ENCODE peak calls at places on chromosome 6, in eight cellular contexts. O is T-helper 9 cell; C is HEK293T; V is HS-27A; K is adrenal gland; N is HFFc6; P is activated T-cell treated with anti-CD3 and anti-CD28 coated beads, Interleukin-2, amount 50 U/mL, for 1 hour; G is stimulated activated CD4-positive, alpha-beta T cell treated with anti-CD3 and anti-CD28 coated beads, Interleukin-15, amount 100 ng/mL, for 1 hour. A is an unnamed sample.
A peak's percentile ranks its signal among the peaks of the same experiment; 100 is the strongest.

GRCh38 chr6:166278579-166279392 is 29.4 kb downstream of the PRR18 start:
- DNase-seq in O (no peak), C (no peak), V (no peak), K (no peak), N (no peak), P (no peak), G (no peak), A (no peak)

GRCh38 chr6:120981835-120982234 is 352.4 kb downstream of the TBC1D32 start:
- DNase-seq in O (no peak), C (no peak), V (no peak), K (no peak), N (no peak), P (no peak), G (no peak), A (no peak)

GRCh38 chr6:2855061-2855519 is 13.4 kb upstream of the SERPINB1 start:
- DNase-seq in O (no peak), C (no peak), V (no peak), K (no peak), N (no peak), P (no peak), G (no peak), A (no peak)

GRCh38 chr6:84052204-84052882 is 18.8 kb downstream of the MRAP2 start:
- DNase-seq in O (no peak), C (peak; percentile 81), V (no peak), K (peak; percentile 56), N (peak; percentile 24), P (no peak), G (no peak), A (no peak)

GRCh38 chr6:157106487-157106886 is 216.8 kb downstream of the TMEM242 start:
- DNase-seq in O (no peak), C (no peak), V (peak; percentile 48), K (peak; percentile 25), N (peak; percentile 63), P (no peak), G (no peak), A (no peak)

GRCh38 chr6:46876126-46876525 is 45.6 kb downstream of the ADGRF5 start:
- DNase-seq in O (no peak), C (no peak), V (no peak), K (peak; percentile 31), N (no peak), P (no peak), G (no peak), A (no peak)

GRCh38 chr6:38141716-38142115 is 322.2 kb downstream of the ZFAND3 start:
- DNase-seq in O (no peak), C (no peak), V (no peak), K (no peak), N (no peak), P (no peak), G (no peak), A (no peak)

GRCh38 chr6:154736613-154737259 is 3.5 kb downstream of the SCAF8 start:
- DNase-seq in O (no peak), C (no peak), V (no peak), K (no peak), N (no peak), P (no peak), G (no peak), A (no peak)

GRCh38 chr6:124463271-124463670 is 499.0 kb upstream of the RNF217 start:
- DNase-seq in O (no peak), C (no peak), V (no peak), K (no peak), N (no peak), P (no peak), G (no peak), A (no peak)

GRCh38 chr6:11552390-11552789 is 14.8 kb downstream of the TMEM170B start:
- DNase-seq in O (no peak), C (no peak), V (no peak), K (no peak), N (no peak), P (no peak), G (no peak), A (no peak)

GRCh38 chr6:158837684-158838625 is 18.8 kb upstream of the EZR start:
- DNase-seq in O (no peak), C (no peak), V (no peak), K (no peak), N (peak; percentile 43), P (no peak), G (no peak), A (no peak)

GRCh38 chr6:100430962-100431361 is 33.8 kb downstream of the SIM1 start:
- DNase-seq in O (no peak), C (no peak), V (no peak), K (no peak), N (no peak), P (no peak), G (no peak), A (no peak)

GRCh38 chr6:30092852-30093543 is 17.4 kb upstream of the RNF39 start:
- DNase-seq in O (no peak), C (no peak), V (no peak), K (no peak), N (no peak), P (no peak), G (no peak), A (no peak)

GRCh38 chr6:168611691-168612090 is 170.7 kb downstream of the SMOC2 start:
- DNase-seq in O (no peak), C (no peak), V (no peak), K (no peak), N (no peak), P (no peak), G (no peak), A (no peak)

GRCh38 chr6:38638941-38639497 is 710 bp downstream of the BTBD9 start:
- DNase-seq in O (peak; percentile 49), C (peak; percentile 44), V (peak; percentile 23), K (peak; percentile 81), N (peak; percentile 39), P (peak; percentile 73), G (peak; percentile 39), A (peak; percentile 55)

GRCh38 chr6:36033935-36034334 is 6.3 kb downstream of the MAPK14 start:
- DNase-seq in O (no peak), C (no peak), V (no peak), K (no peak), N (peak; percentile 29), P (peak; percentile 28), G (no peak), A (no peak)

GRCh38 chr6:69466979-69467570 is 329.7 kb downstream of the LMBRD1 start:
- DNase-seq in O (no peak), C (no peak), V (no peak), K (no peak), N (no peak), P (no peak), G (no peak), A (no peak)

GRCh38 chr6:54993948-54994347 is 147.4 kb downstream of the FAM83B start:
- DNase-seq in O (no peak), C (no peak), V (no peak), K (no peak), N (no peak), P (no peak), G (no peak), A (no peak)

GRCh38 chr6:38012573-38012972 is 193.0 kb downstream of the ZFAND3 start:
- DNase-seq in O (no peak), C (peak; percentile 62), V (no peak), K (no peak), N (no peak), P (no peak), G (no peak), A (no peak)

GRCh38 chr6:28402197-28402596 is 2.6 kb upstream of the ZSCAN12 start:
- DNase-seq in O (no peak), C (no peak), V (no peak), K (no peak), N (no peak), P (no peak), G (no peak), A (no peak)

GRCh38 chr6:44254957-44255808 is 2.1 kb downstream of the SLC35B2 start:
- DNase-seq in O (no peak), C (no peak), V (no peak), K (no peak), N (no peak), P (no peak), G (peak; percentile 38), A (no peak)

GRCh38 chr6:136582702-136583471 is 32.7 kb upstream of the MAP7 start:
- DNase-seq in O (no peak), C (no peak), V (no peak), K (no peak), N (peak; percentile 88), P (no peak), G (no peak), A (no peak)

GRCh38 chr6:89044988-89045387 is 35.6 kb upstream of the PNRC1 start:
- DNase-seq in O (no peak), C (no peak), V (no peak), K (peak; percentile 32), N (no peak), P (no peak), G (no peak), A (no peak)

GRCh38 chr6:6676910-6677441 is 88.5 kb downstream of the LY86 start:
- DNase-seq in O (peak; percentile 70), C (peak; percentile 71), V (peak; percentile 11), K (peak; percentile 75), N (peak; percentile 49), P (peak; percentile 82), G (peak; percentile 62), A (peak; percentile 70)

GRCh38 chr6:24225838-24226237 is 99.8 kb downstream of the NRSN1 start:
- DNase-seq in O (no peak), C (no peak), V (no peak), K (no peak), N (no peak), P (no peak), G (no peak), A (no peak)

GRCh38 chr6:169857343-169858292 is 106.2 kb downstream of the ERMARD start:
- DNase-seq in O (no peak), C (no peak), V (no peak), K (no peak), N (no peak), P (no peak), G (no peak), A (no peak)

GRCh38 chr6:15588966-15589634 is 73.7 kb downstream of the DTNBP1 start:
- DNase-seq in O (no peak), C (no peak), V (no peak), K (no peak), N (peak; percentile 52), P (no peak), G (no peak), A (no peak)

GRCh38 chr6:18424201-18424600 is 37.1 kb downstream of the RNF144B start:
- DNase-seq in O (no peak), C (no peak), V (no peak), K (no peak), N (no peak), P (no peak), G (no peak), A (no peak)

A was measured in effector memory CD8-positive, alpha-beta T cell.